ENCODE peak calls at places on chromosomes 7 and 10, in ten cellular contexts. B is central memory CD8-positive, alpha-beta T cell; W is GM23248; T is iPS-NIHi11; V is NCI-H1092; O is HTR-8/SVneo; J is endothelial cell; F is iris pigment epithelial cell; N is activated CD8-positive, alpha-beta memory T cell treated with anti-CD3 and anti-CD28 coated beads for 1 hour; C is chondrocyte. X is an unnamed sample.

GRCh38 chr7:132002343-132002968 is 446.0 kb upstream of the PODXL start:
- DNase-seq in O (no peak), N (no peak), C (no peak), T (no peak), W (peak), J (no peak), F (no peak), V (no peak), B (no peak), X (no peak)

GRCh38 chr10:103278424-103278823 is 1.5 kb downstream of the INA start:
- DNase-seq in T (no peak), W (no peak), O (no peak), F (no peak), C (no peak), V (no peak), N (no peak), B (no peak), J (no peak), X (no peak)

GRCh38 chr7:95897557-95898183 is 125.3 kb downstream of the DYNC1I1 start:
- DNase-seq in F (no peak), V (no peak), N (no peak), T (no peak), J (no peak), C (no peak), W (no peak), B (no peak), O (no peak), X (no peak)

GRCh38 chr7:131040467-131040932 is 287.2 kb upstream of the MKLN1 start:
- DNase-seq in W (peak), F (peak), T (peak), V (peak), N (no peak), B (no peak), J (peak), O (peak), C (no peak), X (no peak)

GRCh38 chr10:119655566-119656001 is 4.4 kb downstream of the BAG3 start:
- DNase-seq in B (no peak), T (no peak), N (no peak), V (no peak), C (no peak), J (no peak), W (peak), O (peak), F (peak), X (no peak)

GRCh38 chr7:49520971-49521370 is 252.5 kb upstream of the VWC2 start:
- DNase-seq in F (no peak), B (no peak), O (no peak), T (no peak), N (no peak), V (no peak), C (no peak), J (no peak), W (no peak), X (no peak)

GRCh38 chr10:62637249-62638061 is 167.1 kb upstream of the ADO start:
- DNase-seq in V (no peak), N (peak), T (no peak), O (no peak), B (peak), J (no peak), F (peak), C (no peak), W (peak), X (no peak)

GRCh38 chr7:142440219-142441073 is 182.6 kb upstream of the PRSS58 start:
- DNase-seq in T (no peak), C (no peak), B (no peak), W (peak), O (peak), F (peak), V (no peak), J (no peak), N (no peak), X (no peak)

GRCh38 chr7:111892568-111892967 is 313.6 kb downstream of the DOCK4 start:
- DNase-seq in T (no peak), B (no peak), J (no peak), V (no peak), N (no peak), W (no peak), O (no peak), C (no peak), F (peak), X (no peak)

GRCh38 chr7:41998041-41998440 is 239.0 kb downstream of the GLI3 start:
- DNase-seq in W (no peak), B (no peak), T (no peak), O (no peak), N (no peak), C (no peak), J (no peak), V (no peak), F (no peak), X (no peak)

GRCh38 chr10:101238732-101239105 is 9.5 kb upstream of the LBX1 start:
- DNase-seq in N (no peak), V (no peak), J (peak), W (peak), O (no peak), F (no peak), C (no peak), B (no peak), T (peak), X (no peak)

GRCh38 chr10:31318382-31318853 is 598 bp upstream of the ZEB1 start:
- DNase-seq in J (peak), F (peak), O (peak), T (peak), V (no peak), C (no peak), W (peak), N (peak), B (peak), X (peak)

GRCh38 chr7:930975-931758 is 23.3 kb downstream of the ADAP1 start:
- DNase-seq in V (no peak), C (peak), N (no peak), W (no peak), O (no peak), B (no peak), J (no peak), F (no peak), T (no peak), X (no peak)

GRCh38 chr7:28858206-28858605 is 99.9 kb downstream of the TRIL start:
- DNase-seq in T (no peak), F (peak), C (no peak), B (no peak), V (no peak), N (no peak), O (no peak), W (peak), J (no peak), X (no peak)

GRCh38 chr7:123282181-123282580 is 82.4 kb upstream of the SLC13A1 start:
- DNase-seq in O (no peak), B (no peak), W (no peak), N (no peak), J (no peak), C (no peak), V (no peak), T (no peak), F (peak), X (no peak)

GRCh38 chr10:104333037-104333727 is 5.1 kb downstream of the ITPRIP start:
- DNase-seq in F (peak), C (no peak), B (peak), T (no peak), O (no peak), V (no peak), W (no peak), N (peak), J (no peak), X (no peak)

GRCh38 chr10:22977751-22978150 is 49.9 kb downstream of the ARMC3 start:
- DNase-seq in B (no peak), N (no peak), T (no peak), O (no peak), J (no peak), F (no peak), W (no peak), V (no peak), C (no peak), X (no peak)

GRCh38 chr7:129530881-129531391 is 28.6 kb downstream of the SMKR1 start:
- DNase-seq in V (no peak), J (no peak), F (peak), B (no peak), W (peak), T (no peak), N (no peak), C (no peak), O (peak), X (no peak)